ENCODE peak calls at places on chromosomes 11 and 22, in six cellular contexts. L is Panc1, V is mammary epithelial cell, T is keratinocyte, A is left ventricle myocardium inferior, J is lung. U is an unnamed sample.

GRCh38 chr22:49909476-49910205 is 8.6 kb downstream of the ALG12 start:
- DNase-seq in L (no peak), J (no peak), T (no peak), V (no peak), A (no peak), U (no peak)

GRCh38 chr11:118152552-118153471 is at the start of gene SCN4B:
- DNase-seq in L (no peak), J (peak), V (peak), A (peak), T (no peak), U (no peak)

GRCh38 chr22:47613606-47614350 is 851.3 kb downstream of the TBC1D22A start:
- DNase-seq in T (no peak), V (no peak), J (no peak), A (no peak), L (no peak), U (no peak)

GRCh38 chr22:49687786-49688515 is 139.7 kb downstream of the BRD1 start:
- DNase-seq in T (no peak), L (no peak), A (no peak), V (no peak), J (no peak), U (no peak)

GRCh38 chr22:39450258-39450955 is 6.4 kb upstream of the MGAT3 start:
- DNase-seq in A (no peak), T (no peak), J (no peak), L (no peak), V (no peak), U (no peak)

GRCh38 chr11:69460540-69461257 is 20.8 kb upstream of the LINC01488 start:
- DNase-seq in J (no peak), L (no peak), A (no peak), V (peak), T (peak), U (no peak)

GRCh38 chr11:96149743-96150555 is 193.0 kb downstream of the MAML2 start:
- DNase-seq in J (no peak), V (peak), A (no peak), T (no peak), L (no peak), U (no peak)

GRCh38 chr11:108838804-108839128 is 173.9 kb downstream of the DDX10 start:
- DNase-seq in V (no peak), T (no peak), A (no peak), L (no peak), J (no peak), U (no peak)

GRCh38 chr11:94398101-94398500 is 3.1 kb downstream of the GPR83 start:
- DNase-seq in L (no peak), A (no peak), V (no peak), T (no peak), J (no peak), U (no peak)

GRCh38 chr11:82692981-82693380 is 40.7 kb downstream of the FAM181B start:
- DNase-seq in V (no peak), T (no peak), J (no peak), L (no peak), A (no peak), U (no peak)

GRCh38 chr11:97445561-97445960 is 1055.7 kb downstream of the JRKL start:
- DNase-seq in A (no peak), T (no peak), L (no peak), J (no peak), V (no peak), U (no peak)

GRCh38 chr11:84564180-84564866 is 1062.8 kb downstream of the DLG2 start:
- DNase-seq in V (peak), A (no peak), T (no peak), J (no peak), L (peak), U (no peak)

GRCh38 chr22:17375914-17376614 is 6.8 kb downstream of the CECR2 start:
- DNase-seq in V (no peak), A (no peak), J (no peak), L (no peak), T (no peak), U (no peak)

GRCh38 chr22:19805821-19806212 is 45.2 kb downstream of the TBX1 start:
- DNase-seq in V (no peak), T (peak), A (peak), L (no peak), J (no peak), U (no peak)

GRCh38 chr22:19801340-19802000 is 40.9 kb downstream of the TBX1 start:
- DNase-seq in V (no peak), J (no peak), A (no peak), T (no peak), L (no peak), U (no peak)

GRCh38 chr22:19802001-19802880 is 41.7 kb downstream of the TBX1 start:
- DNase-seq in L (no peak), A (peak), T (no peak), V (no peak), J (no peak), U (no peak)

GRCh38 chr22:19802881-19803735 is 42.5 kb downstream of the TBX1 start:
- DNase-seq in V (no peak), T (no peak), L (no peak), J (no peak), A (peak), U (no peak)

DNA sequence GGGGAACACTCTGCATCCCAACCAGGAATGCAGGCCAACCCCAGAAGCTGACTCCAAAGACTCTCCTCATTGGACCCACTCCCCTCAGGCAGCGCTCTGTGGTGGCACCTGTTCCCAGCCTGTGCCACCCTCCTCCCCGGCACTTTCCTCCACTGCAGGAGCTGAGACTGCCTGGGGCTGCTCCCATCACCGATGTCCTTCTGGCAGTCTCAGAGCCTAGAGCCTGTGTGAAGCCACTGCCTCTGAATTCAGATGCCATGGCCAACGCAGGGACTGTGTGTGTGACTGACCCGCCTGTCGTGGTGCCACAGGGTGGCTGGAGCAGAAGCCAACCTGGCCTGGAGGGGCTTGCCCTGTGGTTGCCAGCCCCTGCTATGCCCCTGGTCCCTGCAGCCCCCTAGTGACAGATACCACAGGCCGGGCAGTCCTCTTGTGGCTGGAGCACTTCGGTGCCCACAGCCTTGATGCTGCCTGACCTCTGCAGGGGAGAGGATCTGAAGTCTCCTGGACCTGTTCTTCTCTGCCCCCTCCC is 43.2 kb downstream of the TBX1 start:
- DNase-seq in V (no peak), J (no peak), T (no peak), L (no peak), A (peak), U (no peak)
- H3K27ac ChIP-seq in V (no peak), J (no peak), T (no peak), L (no peak), A (no peak), U (no peak)

GRCh38 chr11:12086271-12087074 is 23.9 kb upstream of the MICAL2 start:
- DNase-seq in V (peak), A (peak), J (peak), T (no peak), L (peak), U (no peak)

GRCh38 chr11:12088047-12088481 is 22.3 kb upstream of the MICAL2 start:
- DNase-seq in V (peak), A (peak), L (no peak), T (no peak), J (no peak), U (no peak)

GRCh38 chr11:12088531-12088930 is 21.9 kb upstream of the MICAL2 start:
- DNase-seq in J (no peak), L (no peak), A (no peak), T (no peak), V (no peak), U (no peak)

GRCh38 chr11:12085371-12086251 is 24.8 kb upstream of the MICAL2 start:
- DNase-seq in T (no peak), L (no peak), V (no peak), A (no peak), J (no peak), U (no peak)

GRCh38 chr11:12087075-12087775 is 23.2 kb upstream of the MICAL2 start:
- DNase-seq in A (no peak), L (no peak), T (no peak), V (peak), J (no peak), U (no peak)
- TF ChIP-seq CTCF in A (peak), L (no peak), T (no peak), V (peak), J (no peak), U (no peak)

GRCh38 chr22:29623059-29623458 is 19.6 kb downstream of the NF2 start:
- DNase-seq in T (no peak), L (no peak), V (peak), A (no peak), J (no peak), U (no peak)
- H3K27ac ChIP-seq in T (peak), L (peak), V (peak), A (no peak), J (no peak), U (peak)

GRCh38 chr11:113553905-113554304 is 78.7 kb upstream of the DRD2 start:
- DNase-seq in J (no peak), V (no peak), A (no peak), L (no peak), T (no peak), U (no peak)
- TF ChIP-seq CTCF in J (no peak), V (no peak), A (no peak), L (peak), T (peak), U (no peak)

DNA sequence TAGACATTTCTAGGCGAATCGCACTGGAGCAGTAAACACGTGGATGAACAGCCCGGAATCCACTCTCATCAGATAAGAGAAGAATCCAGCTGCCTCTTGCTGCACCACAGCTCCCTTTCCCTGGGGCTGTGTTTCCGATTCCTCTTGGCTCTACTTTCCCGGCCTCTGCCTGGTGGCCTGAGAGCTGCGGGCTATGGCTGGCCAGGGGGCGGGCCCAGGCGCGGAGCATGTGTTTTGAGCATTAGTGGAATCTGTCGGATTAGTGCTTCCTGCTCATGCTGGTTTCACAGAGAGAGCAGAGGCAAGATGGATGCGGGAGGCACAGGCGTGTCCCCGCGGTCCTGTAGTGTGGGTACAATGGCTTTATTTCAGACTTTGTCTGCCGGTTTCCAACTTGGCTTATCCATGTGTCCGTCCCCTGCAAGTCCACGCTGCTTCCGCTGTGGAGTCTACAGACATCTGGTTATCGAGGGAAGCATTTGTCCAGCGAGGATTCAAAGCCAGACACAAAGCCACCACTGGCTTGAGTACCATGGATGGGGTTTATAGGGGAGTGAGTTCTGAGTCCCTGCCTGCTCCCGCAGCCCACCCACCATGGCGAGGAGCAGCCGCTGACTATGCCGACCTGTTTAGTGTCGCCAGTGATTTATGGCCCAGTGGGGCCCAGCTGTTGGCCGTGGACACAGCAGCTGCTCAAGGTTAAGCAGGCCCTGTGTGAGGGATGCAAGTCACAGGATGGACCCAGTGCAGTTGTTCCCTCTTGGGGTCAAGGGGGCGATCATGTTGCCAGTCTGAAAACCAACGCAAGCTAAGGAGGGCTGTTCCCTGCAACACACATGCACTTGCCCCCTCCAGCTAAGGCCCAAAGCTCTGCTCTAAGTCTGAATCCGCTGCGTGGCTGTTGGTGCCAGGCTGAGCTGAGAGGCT is 43.3 kb upstream of the EP300 start:
- DNase-seq in V (peak), L (no peak), J (peak), T (no peak), A (peak), U (no peak)
- H3K27ac ChIP-seq in V (no peak), L (peak), J (no peak), T (no peak), A (peak), U (no peak)

DNA sequence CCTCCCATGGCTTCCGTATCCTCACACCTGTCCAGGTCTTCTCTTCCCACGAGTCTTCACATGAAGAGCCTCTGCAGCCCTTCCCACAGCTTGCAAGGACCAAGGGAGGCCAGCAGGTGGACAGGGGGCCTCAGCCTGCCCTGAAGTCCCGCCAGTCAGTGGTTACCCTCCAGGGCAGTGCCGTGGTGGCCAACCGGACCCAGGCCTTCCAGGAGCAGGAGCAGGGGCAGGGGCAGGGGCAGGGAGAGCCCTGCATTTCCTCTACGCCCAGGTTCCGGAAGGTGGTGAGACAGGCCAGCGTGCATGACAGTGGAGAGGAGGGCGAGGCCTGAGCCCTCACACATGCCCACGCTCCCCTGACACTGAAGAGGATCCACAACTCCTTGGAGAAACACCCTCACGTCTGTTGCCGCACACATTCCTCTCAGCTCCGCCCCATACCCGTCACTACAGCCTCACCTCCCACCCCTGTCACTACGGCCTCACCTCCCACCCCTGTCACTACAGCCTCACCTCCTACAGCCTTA is 8.3 kb downstream of the SSH3 start:
- DNase-seq in T (no peak), V (no peak), L (no peak), A (no peak), J (no peak), U (no peak)
- TF ChIP-seq CTCF in T (no peak), V (peak), L (no peak), A (no peak), J (no peak), U (no peak)

DNA sequence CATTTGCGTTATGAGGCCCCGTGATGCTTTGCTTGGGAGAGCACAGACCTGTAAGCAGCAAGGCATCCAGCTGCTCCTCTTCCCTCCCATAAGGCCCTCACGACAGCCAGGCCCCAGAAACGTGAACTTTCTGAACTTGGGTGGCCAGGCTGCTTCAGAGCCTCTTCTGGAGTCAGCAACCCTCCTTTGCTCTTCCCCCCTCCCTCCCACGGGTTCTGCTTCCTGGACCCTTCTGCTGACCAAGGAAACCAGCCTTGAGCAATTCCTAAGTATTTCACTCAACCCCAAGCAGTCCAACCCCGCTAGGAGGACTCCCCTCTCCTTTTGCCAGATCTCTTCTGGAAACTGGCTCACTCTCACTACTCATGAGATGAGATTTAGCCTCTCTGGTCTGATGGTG is 86.1 kb downstream of the UBASH3B start:
- DNase-seq in L (no peak), V (no peak), A (peak), J (peak), T (no peak), U (no peak)
- H3K27ac ChIP-seq in L (no peak), V (no peak), A (peak), J (no peak), T (no peak), U (peak)

DNA sequence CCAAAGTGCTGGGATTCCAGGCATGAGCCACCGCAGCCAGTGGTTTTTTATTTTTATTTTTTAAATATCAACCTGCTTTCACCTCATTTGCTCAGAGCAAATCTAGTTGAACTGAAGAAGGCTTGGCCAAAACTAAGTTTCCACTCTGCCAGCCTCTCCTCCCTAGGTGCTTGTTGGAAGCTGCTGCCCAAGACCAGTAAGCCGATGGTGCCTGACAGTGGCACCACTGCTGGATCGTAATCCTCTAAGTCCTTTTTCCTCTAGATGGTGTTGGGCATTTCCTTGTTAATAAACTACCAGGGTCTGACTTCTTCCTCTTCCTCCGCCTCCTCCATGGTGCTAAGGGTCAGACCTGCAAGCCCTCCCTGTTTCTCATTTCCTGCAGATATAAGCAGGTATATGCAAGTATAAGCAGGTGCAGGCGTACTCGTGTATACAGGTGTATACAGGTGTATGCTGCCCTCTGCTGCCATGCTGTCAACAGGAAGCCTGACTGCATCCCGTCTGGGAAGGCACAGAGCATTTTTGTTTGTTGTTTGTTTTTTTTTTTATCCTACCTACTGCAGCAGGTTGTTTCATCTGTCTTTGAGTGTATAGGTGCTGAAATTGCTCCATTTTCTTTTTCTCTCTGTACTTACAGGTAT is 1.6 kb downstream of the NADSYN1 start:
- DNase-seq in L (no peak), V (no peak), T (no peak), J (no peak), A (no peak), U (peak)
- TF ChIP-seq CTCF in L (no peak), V (peak), T (peak), J (no peak), A (no peak), U (peak)

DNA sequence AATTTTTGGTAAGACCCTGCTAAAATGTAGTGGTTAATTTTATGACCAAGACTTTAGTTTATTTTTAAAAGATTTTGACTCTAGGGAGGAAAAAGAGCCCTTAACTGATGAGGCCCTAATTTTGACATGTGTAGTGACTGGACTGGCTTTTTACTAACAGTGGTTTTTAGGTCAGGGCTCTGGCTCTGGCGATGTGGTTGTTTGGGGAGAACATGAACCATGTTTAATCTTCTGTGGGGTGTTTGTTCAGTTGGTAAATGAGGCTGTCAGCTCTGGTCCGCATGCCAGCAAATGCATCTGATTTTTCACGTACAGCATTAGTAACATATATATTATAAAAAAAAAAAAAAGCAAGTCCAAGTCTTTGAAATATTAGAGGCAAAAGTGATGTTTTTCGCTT is 104.3 kb downstream of the EXT2 start:
- DNase-seq in A (no peak), J (no peak), T (no peak), L (no peak), V (no peak), U (no peak)
- H3K27ac ChIP-seq in A (no peak), J (no peak), T (no peak), L (no peak), V (no peak), U (no peak)

GRCh38 chr11:2977113-2977512 is 15.0 kb downstream of the NAP1L4 start:
- DNase-seq in V (no peak), T (no peak), A (no peak), L (no peak), J (no peak), U (no peak)

GRCh38 chr11:2980168-2980840 is 11.8 kb downstream of the NAP1L4 start:
- DNase-seq in T (peak), V (peak), L (no peak), A (no peak), J (no peak), U (no peak)

GRCh38 chr11:2976289-2977063 is 15.7 kb downstream of the NAP1L4 start:
- DNase-seq in T (no peak), L (no peak), A (no peak), V (no peak), J (no peak), U (no peak)

GRCh38 chr11:2974272-2974671 is 17.9 kb downstream of the NAP1L4 start:
- DNase-seq in A (no peak), V (no peak), T (no peak), L (no peak), J (no peak), U (no peak)

GRCh38 chr11:2975594-2975993 is 16.5 kb downstream of the NAP1L4 start:
- DNase-seq in L (no peak), J (no peak), A (no peak), V (no peak), T (no peak), U (peak)
- TF ChIP-seq CTCF in L (peak), J (no peak), A (peak), V (peak), T (peak), U (peak)